ENCODE peak calls at places on chromosomes 1 and 21, in six cellular contexts. G is stimulated activated naive CD4-positive, alpha-beta T cell; A is HS-5; U is bronchial epithelial cell; F is LoVo; S is ELR. Q is an unnamed sample.

GRCh38 chr1:19504796-19505693 is 19.7 kb upstream of the CAPZB start:
- DNase-seq in U (no peak), A (peak), F (peak), S (peak), G (no peak), Q (no peak)

GRCh38 chr1:100703716-100704115 is 15.8 kb upstream of the VCAM1 start:
- DNase-seq in A (no peak), F (no peak), S (no peak), U (no peak), G (no peak), Q (no peak)

GRCh38 chr1:17978016-17978415 is 129.6 kb upstream of the IGSF21 start:
- DNase-seq in G (no peak), S (no peak), U (no peak), A (no peak), F (no peak), Q (no peak)

GRCh38 chr1:52553372-52554266 is 727 bp upstream of the TUT4 start:
- DNase-seq in G (peak), U (peak), S (peak), F (peak), A (peak), Q (peak)

GRCh38 chr1:229225331-229225782 is 45.6 kb upstream of the RAB4A start:
- DNase-seq in G (no peak), S (no peak), F (peak), A (no peak), U (peak), Q (peak)

GRCh38 chr1:175978476-175978875 is 228.6 kb downstream of the COP1 start:
- DNase-seq in A (no peak), S (peak), U (no peak), F (no peak), G (no peak), Q (no peak)

GRCh38 chr1:17991996-17992395 is 115.6 kb upstream of the IGSF21 start:
- DNase-seq in A (no peak), G (no peak), F (no peak), U (no peak), S (no peak), Q (no peak)

GRCh38 chr1:89547563-89548485 is 23.2 kb downstream of the LRRC8B start:
- DNase-seq in F (no peak), U (peak), G (no peak), A (peak), S (no peak), Q (no peak)

GRCh38 chr1:115732307-115732706 is 36.2 kb downstream of the CASQ2 start:
- DNase-seq in G (no peak), F (no peak), S (no peak), A (no peak), U (no peak), Q (no peak)

GRCh38 chr1:162062542-162063015 is 6.9 kb upstream of the NOS1AP start:
- DNase-seq in A (no peak), S (no peak), U (no peak), F (no peak), G (no peak), Q (no peak)

GRCh38 chr1:81841795-81842194 is 41.1 kb downstream of the ADGRL2 start:
- DNase-seq in G (no peak), F (no peak), U (no peak), S (no peak), A (no peak), Q (no peak)

GRCh38 chr1:56709269-56709880 is 64.3 kb downstream of the PRKAA2 start:
- DNase-seq in G (no peak), U (peak), S (peak), F (peak), A (no peak), Q (no peak)

GRCh38 chr1:12287869-12288268 is 58.0 kb downstream of the VPS13D start:
- DNase-seq in G (no peak), F (no peak), A (no peak), U (no peak), S (no peak), Q (no peak)

GRCh38 chr21:28342229-28342810 is 650.4 kb downstream of the LTN1 start:
- DNase-seq in F (no peak), A (no peak), G (no peak), U (no peak), S (no peak), Q (no peak)

GRCh38 chr21:33011462-33011861 is 14.3 kb upstream of the OLIG2 start:
- DNase-seq in G (no peak), U (peak), F (peak), A (peak), S (peak), Q (peak)

GRCh38 chr1:224149733-224150132 is 33.3 kb upstream of the DEGS1 start:
- DNase-seq in F (no peak), A (no peak), S (peak), U (no peak), G (no peak), Q (no peak)

GRCh38 chr21:33964706-33965325 is 49.2 kb upstream of the ATP5PO start:
- DNase-seq in S (peak), F (no peak), A (no peak), G (no peak), U (no peak), Q (no peak)

GRCh38 chr1:199218065-199218464 is 579.2 kb downstream of the PTPRC start:
- DNase-seq in U (no peak), F (no peak), S (no peak), A (no peak), G (no peak), Q (no peak)

GRCh38 chr1:9324246-9325096 is 31.8 kb downstream of the SPSB1 start:
- DNase-seq in U (no peak), A (no peak), S (no peak), G (no peak), F (no peak), Q (no peak)

GRCh38 chr1:167430134-167430848 is 88.0 kb downstream of the CD247 start:
- DNase-seq in S (no peak), G (no peak), A (no peak), F (no peak), U (no peak), Q (peak)

GRCh38 chr1:212255705-212256307 is 29.4 kb upstream of the PPP2R5A start:
- DNase-seq in G (no peak), F (no peak), S (no peak), U (peak), A (no peak), Q (no peak)

GRCh38 chr1:64302971-64303370 is 99.5 kb downstream of the UBE2U start:
- DNase-seq in G (no peak), F (no peak), A (peak), S (peak), U (peak), Q (no peak)

GRCh38 chr1:21607549-21608529 is 61.3 kb downstream of the RAP1GAP start:
- DNase-seq in U (peak), A (no peak), S (peak), F (peak), G (no peak), Q (peak)

GRCh38 chr1:47684518-47684917 is 246.7 kb downstream of the FOXD2 start:
- DNase-seq in U (no peak), G (no peak), S (no peak), F (no peak), A (no peak), Q (peak)

GRCh38 chr1:74468982-74469603 is 43.3 kb downstream of the LRRC53 start:
- DNase-seq in F (peak), A (peak), S (peak), U (peak), G (no peak), Q (no peak)

GRCh38 chr1:112524251-112524650 is 15.5 kb downstream of the WNT2B start:
- DNase-seq in U (no peak), A (no peak), F (no peak), G (no peak), S (peak), Q (no peak)

GRCh38 chr1:241079018-241079417 is 278.0 kb downstream of the RGS7 start:
- DNase-seq in U (no peak), S (no peak), F (no peak), A (no peak), G (no peak), Q (no peak)